ENCODE peak calls at places on chromosomes 5 and 9, in eight cellular contexts. One of them, this sample, is unnamed.

GRCh38 chr5:172550096-172550765 is 90.8 kb upstream of the NEURL1B start:
- DNase-seq in stomach: no peak
- DNase-seq in A549: no peak
- DNase-seq in cardiac muscle cell: no peak
- DNase-seq in dorsolateral prefrontal cortex: peak; percentile 9
- DNase-seq in sigmoid colon: peak; percentile 61
- DNase-seq in PC-9: no peak
- DNase-seq in left ventricle myocardium inferior: no peak
- DNase-seq in this sample: no peak

GRCh38 chr5:9774472-9775079 is 144.4 kb upstream of the TAS2R1 start:
- DNase-seq in cardiac muscle cell: no peak
- DNase-seq in left ventricle myocardium inferior: no peak
- DNase-seq in A549: no peak
- DNase-seq in stomach: no peak
- DNase-seq in PC-9: peak; percentile 28
- DNase-seq in sigmoid colon: no peak
- DNase-seq in dorsolateral prefrontal cortex: no peak
- DNase-seq in this sample: peak; percentile 56

GRCh38 chr9:131667576-131667975 is 72.3 kb downstream of the RAPGEF1 start:
- DNase-seq in left ventricle myocardium inferior: no peak
- DNase-seq in A549: no peak
- DNase-seq in dorsolateral prefrontal cortex: no peak
- DNase-seq in stomach: no peak
- DNase-seq in sigmoid colon: no peak
- DNase-seq in PC-9: no peak
- DNase-seq in cardiac muscle cell: no peak
- DNase-seq in this sample: no peak

GRCh38 chr5:68216737-68217231 is 1.2 kb downstream of the PIK3R1 start:
- DNase-seq in left ventricle myocardium inferior: no peak
- DNase-seq in A549: peak; percentile 31
- DNase-seq in PC-9: no peak
- DNase-seq in dorsolateral prefrontal cortex: no peak
- DNase-seq in stomach: no peak
- DNase-seq in sigmoid colon: no peak
- DNase-seq in cardiac muscle cell: no peak
- DNase-seq in this sample: peak; percentile 32

GRCh38 chr5:123125953-123126352 is 36.9 kb downstream of the PRDM6 start:
- DNase-seq in dorsolateral prefrontal cortex: no peak
- DNase-seq in left ventricle myocardium inferior: no peak
- DNase-seq in PC-9: no peak
- DNase-seq in stomach: no peak
- DNase-seq in cardiac muscle cell: no peak
- DNase-seq in A549: no peak
- DNase-seq in sigmoid colon: no peak
- DNase-seq in this sample: peak; percentile 35

GRCh38 chr5:150488519-150489357 is 19.2 kb upstream of the NDST1 start:
- DNase-seq in left ventricle myocardium inferior: peak; percentile 80
- DNase-seq in stomach: peak; percentile 76
- DNase-seq in A549: no peak
- DNase-seq in PC-9: peak; percentile 43
- DNase-seq in sigmoid colon: peak; percentile 86
- DNase-seq in dorsolateral prefrontal cortex: peak; percentile 61
- DNase-seq in cardiac muscle cell: no peak
- DNase-seq in this sample: no peak

GRCh38 chr5:78638423-78638822 is 10.1 kb downstream of the LHFPL2 start:
- DNase-seq in PC-9: peak; percentile 94
- DNase-seq in cardiac muscle cell: peak; percentile 84
- DNase-seq in stomach: peak; percentile 75
- DNase-seq in A549: peak; percentile 84
- DNase-seq in dorsolateral prefrontal cortex: no peak
- DNase-seq in sigmoid colon: peak; percentile 77
- DNase-seq in left ventricle myocardium inferior: peak; percentile 45
- DNase-seq in this sample: peak; percentile 97

GRCh38 chr5:74634611-74635286 is 5.8 kb downstream of the ENC1 start:
- DNase-seq in cardiac muscle cell: no peak
- DNase-seq in left ventricle myocardium inferior: no peak
- DNase-seq in stomach: no peak
- DNase-seq in A549: no peak
- DNase-seq in sigmoid colon: no peak
- DNase-seq in PC-9: no peak
- DNase-seq in dorsolateral prefrontal cortex: no peak
- DNase-seq in this sample: no peak

GRCh38 chr5:127296321-127296720 is 5.7 kb downstream of the MEGF10 start:
- DNase-seq in cardiac muscle cell: no peak
- DNase-seq in sigmoid colon: no peak
- DNase-seq in dorsolateral prefrontal cortex: no peak
- DNase-seq in left ventricle myocardium inferior: no peak
- DNase-seq in A549: no peak
- DNase-seq in PC-9: no peak
- DNase-seq in stomach: no peak
- DNase-seq in this sample: peak; percentile 79

GRCh38 chr5:37839441-37840035 is 303 bp downstream of the GDNF start:
- DNase-seq in cardiac muscle cell: peak; percentile 77
- DNase-seq in A549: peak; percentile 57
- DNase-seq in dorsolateral prefrontal cortex: no peak
- DNase-seq in left ventricle myocardium inferior: peak; percentile 49
- DNase-seq in PC-9: no peak
- DNase-seq in sigmoid colon: peak; percentile 89
- DNase-seq in stomach: no peak
- DNase-seq in this sample: peak; percentile 62

GRCh38 chr5:173515526-173515925 is 100.9 kb downstream of the BOD1 start:
- DNase-seq in sigmoid colon: no peak
- DNase-seq in left ventricle myocardium inferior: no peak
- DNase-seq in stomach: no peak
- DNase-seq in dorsolateral prefrontal cortex: no peak
- DNase-seq in PC-9: peak; percentile 93
- DNase-seq in cardiac muscle cell: no peak
- DNase-seq in A549: no peak
- DNase-seq in this sample: peak; percentile 60

GRCh38 chr9:21317956-21318923 is 13.1 kb upstream of the IFNA5 start:
- DNase-seq in PC-9: no peak
- DNase-seq in dorsolateral prefrontal cortex: no peak
- DNase-seq in left ventricle myocardium inferior: no peak
- DNase-seq in A549: no peak
- DNase-seq in stomach: peak; percentile 45
- DNase-seq in cardiac muscle cell: peak; percentile 66
- DNase-seq in sigmoid colon: peak; percentile 68
- DNase-seq in this sample: peak; percentile 54

GRCh38 chr9:29001006-29001405 is 1427.7 kb upstream of the C9orf72 start:
- DNase-seq in cardiac muscle cell: no peak
- DNase-seq in PC-9: no peak
- DNase-seq in stomach: no peak
- DNase-seq in A549: no peak
- DNase-seq in dorsolateral prefrontal cortex: no peak
- DNase-seq in sigmoid colon: no peak
- DNase-seq in left ventricle myocardium inferior: no peak
- DNase-seq in this sample: no peak

GRCh38 chr5:43041131-43041668 is 1.1 kb upstream of the ANXA2R start:
- DNase-seq in left ventricle myocardium inferior: peak; percentile 42
- DNase-seq in A549: no peak
- DNase-seq in PC-9: no peak
- DNase-seq in cardiac muscle cell: no peak
- DNase-seq in stomach: no peak
- DNase-seq in sigmoid colon: no peak
- DNase-seq in dorsolateral prefrontal cortex: no peak
- DNase-seq in this sample: no peak

GRCh38 chr5:28499764-28500290 is 1461.4 kb upstream of the CDH9 start:
- DNase-seq in left ventricle myocardium inferior: no peak
- DNase-seq in stomach: no peak
- DNase-seq in PC-9: no peak
- DNase-seq in A549: no peak
- DNase-seq in cardiac muscle cell: no peak
- DNase-seq in sigmoid colon: no peak
- DNase-seq in dorsolateral prefrontal cortex: no peak
- DNase-seq in this sample: peak; percentile 40

GRCh38 chr5:178234753-178235599 is 2.4 kb upstream of the PHYKPL start:
- DNase-seq in sigmoid colon: peak; percentile 79
- DNase-seq in dorsolateral prefrontal cortex: peak; percentile 84
- DNase-seq in cardiac muscle cell: peak; percentile 85
- DNase-seq in stomach: peak; percentile 73
- DNase-seq in PC-9: peak; percentile 37
- DNase-seq in left ventricle myocardium inferior: peak; percentile 82
- DNase-seq in A549: peak; percentile 80
- DNase-seq in this sample: peak; percentile 59

DNA sequence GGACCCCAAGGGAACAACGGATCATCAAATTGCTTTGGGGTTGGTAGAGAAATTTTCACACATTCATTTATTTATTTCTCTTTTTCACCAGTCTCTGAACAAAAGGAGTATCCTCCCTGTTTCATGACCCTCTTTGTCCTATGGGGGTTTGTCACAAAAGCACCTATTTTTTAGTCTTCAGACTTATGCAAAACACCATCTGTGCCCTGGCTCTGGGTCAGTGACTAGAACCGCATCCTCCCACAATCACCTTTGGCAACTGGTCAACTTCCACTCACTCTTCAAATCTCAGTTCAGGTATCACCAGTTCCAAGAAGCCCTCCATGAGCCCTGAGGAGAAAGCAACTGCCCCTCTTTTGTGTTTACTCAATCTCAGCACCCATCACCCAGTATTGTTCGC is 395.7 kb downstream of the CDK5RAP2 start:
- DNase-seq in dorsolateral prefrontal cortex: no peak
- DNase-seq in PC-9: no peak
- DNase-seq in stomach: no peak
- DNase-seq in cardiac muscle cell: no peak
- DNase-seq in sigmoid colon: no peak
- DNase-seq in A549: no peak
- DNase-seq in left ventricle myocardium inferior: no peak
- DNase-seq in this sample: no peak
- H3K4me3 ChIP-seq in dorsolateral prefrontal cortex: no peak overlapping the region
- H3K4me3 ChIP-seq in PC-9: no peak overlapping the region
- H3K4me3 ChIP-seq in stomach: no peak overlapping the region
- H3K4me3 ChIP-seq in cardiac muscle cell: no peak overlapping the region
- H3K4me3 ChIP-seq in sigmoid colon: no peak overlapping the region
- H3K4me3 ChIP-seq in A549: no peak overlapping the region
- H3K4me3 ChIP-seq in left ventricle myocardium inferior: no peak overlapping the region
- H3K4me3 ChIP-seq in this sample: no peak overlapping the region

GRCh38 chr9:34373749-34374148 is 2.9 kb downstream of the MYORG start:
- DNase-seq in sigmoid colon: no peak
- DNase-seq in stomach: no peak
- DNase-seq in A549: no peak
- DNase-seq in left ventricle myocardium inferior: no peak
- DNase-seq in cardiac muscle cell: no peak
- DNase-seq in PC-9: no peak
- DNase-seq in dorsolateral prefrontal cortex: no peak
- DNase-seq in this sample: no peak

GRCh38 chr9:34376596-34377401 is at the start of gene MYORG:
- DNase-seq in A549: peak; percentile 98
- DNase-seq in PC-9: peak; percentile 87
- DNase-seq in dorsolateral prefrontal cortex: peak; percentile 94
- DNase-seq in left ventricle myocardium inferior: peak; percentile 93
- DNase-seq in sigmoid colon: peak; percentile 96
- DNase-seq in stomach: peak; percentile 98
- DNase-seq in cardiac muscle cell: peak; percentile 96
- DNase-seq in this sample: peak; percentile 97

GRCh38 chr9:34374339-34374738 is 2.4 kb downstream of the MYORG start:
- DNase-seq in A549: no peak
- DNase-seq in PC-9: no peak
- DNase-seq in sigmoid colon: no peak
- DNase-seq in cardiac muscle cell: no peak
- DNase-seq in dorsolateral prefrontal cortex: no peak
- DNase-seq in left ventricle myocardium inferior: no peak
- DNase-seq in stomach: no peak
- DNase-seq in this sample: no peak

GRCh38 chr9:34375901-34376595 is 650 bp downstream of the MYORG start:
- DNase-seq in sigmoid colon: peak; percentile 80
- DNase-seq in A549: peak; percentile 74
- DNase-seq in PC-9: peak; percentile 45
- DNase-seq in stomach: peak; percentile 68
- DNase-seq in left ventricle myocardium inferior: peak; percentile 56
- DNase-seq in dorsolateral prefrontal cortex: peak; percentile 45
- DNase-seq in cardiac muscle cell: peak; percentile 44
- DNase-seq in this sample: peak; percentile 46

DNA sequence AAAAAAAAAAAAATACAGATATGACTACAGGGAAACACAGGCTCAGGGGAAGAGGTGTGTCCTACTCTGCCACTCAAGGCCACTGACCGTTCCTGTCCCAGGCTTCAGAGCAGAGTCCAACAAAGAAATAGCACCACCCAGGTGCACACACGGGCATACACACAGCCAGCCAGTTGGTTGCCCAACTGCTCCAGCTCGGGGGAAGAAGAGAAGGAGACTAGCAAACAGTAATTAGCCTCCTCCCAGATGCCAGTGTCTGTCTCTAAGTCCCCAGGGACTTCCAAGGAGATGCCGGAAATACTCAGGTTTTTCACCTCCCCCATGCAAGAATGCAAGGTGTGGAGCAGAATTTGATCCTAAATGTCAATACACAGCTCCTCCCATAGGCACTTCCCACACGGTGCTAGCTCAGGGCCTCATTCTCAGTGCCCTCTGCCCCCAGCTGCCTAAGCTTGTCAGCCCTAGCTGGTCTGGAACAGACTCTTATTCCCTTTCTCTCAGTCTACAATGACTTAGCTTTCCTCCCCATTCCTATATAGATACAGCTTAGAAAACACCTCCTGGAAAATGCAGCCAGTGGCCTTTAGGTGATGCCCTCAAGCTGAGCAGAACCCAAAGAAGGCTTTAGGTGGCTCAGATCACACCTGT is 1.7 kb downstream of the MYORG start:
- DNase-seq in PC-9: peak; percentile 38
- DNase-seq in dorsolateral prefrontal cortex: no peak
- DNase-seq in stomach: peak; percentile 73
- DNase-seq in A549: no peak
- DNase-seq in left ventricle myocardium inferior: no peak
- DNase-seq in cardiac muscle cell: no peak
- DNase-seq in sigmoid colon: no peak
- DNase-seq in this sample: peak; percentile 33
- TF ChIP-seq CTCF in PC-9: no peak
- TF ChIP-seq CTCF in dorsolateral prefrontal cortex: no peak
- TF ChIP-seq CTCF in stomach: no peak
- TF ChIP-seq CTCF in A549: no peak
- TF ChIP-seq CTCF in left ventricle myocardium inferior: no peak
- TF ChIP-seq CTCF in cardiac muscle cell: no peak
- TF ChIP-seq CTCF in sigmoid colon: no peak
- TF ChIP-seq CTCF in this sample: peak; percentile 4

DNA sequence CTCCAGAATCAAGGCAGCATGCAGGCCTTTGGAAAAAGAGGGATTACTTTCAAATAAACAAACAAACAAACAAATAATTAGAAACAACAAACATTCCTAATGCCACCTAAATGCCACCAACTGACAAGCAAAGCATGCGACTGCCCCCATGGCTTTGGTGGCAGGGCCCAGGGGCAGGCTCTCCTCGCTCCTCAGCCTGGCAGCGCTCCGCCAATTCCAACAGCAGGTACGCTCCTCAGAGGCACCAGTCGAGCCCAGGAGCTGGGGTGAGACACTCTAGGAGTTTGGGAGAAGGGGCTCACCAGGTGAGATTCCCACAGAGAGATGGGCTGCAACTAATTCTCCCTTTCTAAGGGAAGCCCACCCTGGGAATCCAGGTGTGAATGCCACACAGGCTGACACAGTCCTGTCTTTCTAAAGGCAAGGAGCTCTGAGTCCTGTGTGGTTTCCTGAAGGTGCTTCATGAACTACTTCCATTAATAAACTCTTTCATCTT is 27.8 kb downstream of the CSF2 start:
- DNase-seq in cardiac muscle cell: no peak
- DNase-seq in stomach: no peak
- DNase-seq in sigmoid colon: no peak
- DNase-seq in A549: no peak
- DNase-seq in PC-9: no peak
- DNase-seq in dorsolateral prefrontal cortex: no peak
- DNase-seq in left ventricle myocardium inferior: no peak
- DNase-seq in this sample: no peak
- H3K4me3 ChIP-seq in cardiac muscle cell: no peak overlapping the region
- H3K4me3 ChIP-seq in stomach: no peak overlapping the region
- H3K4me3 ChIP-seq in sigmoid colon: no peak overlapping the region
- H3K4me3 ChIP-seq in A549: no peak overlapping the region
- H3K4me3 ChIP-seq in PC-9: no peak overlapping the region
- H3K4me3 ChIP-seq in dorsolateral prefrontal cortex: no peak overlapping the region
- H3K4me3 ChIP-seq in left ventricle myocardium inferior: no peak overlapping the region
- H3K4me3 ChIP-seq in this sample: no peak overlapping the region

GRCh38 chr9:16921855-16922254 is 51.4 kb upstream of the BNC2 start:
- DNase-seq in sigmoid colon: no peak
- DNase-seq in left ventricle myocardium inferior: no peak
- DNase-seq in cardiac muscle cell: no peak
- DNase-seq in A549: no peak
- DNase-seq in stomach: no peak
- DNase-seq in PC-9: peak; percentile 77
- DNase-seq in dorsolateral prefrontal cortex: no peak
- DNase-seq in this sample: peak; percentile 34
- TF ChIP-seq CTCF in sigmoid colon: no peak
- TF ChIP-seq CTCF in left ventricle myocardium inferior: no peak
- TF ChIP-seq CTCF in cardiac muscle cell: no peak
- TF ChIP-seq CTCF in A549: peak; percentile 29
- TF ChIP-seq CTCF in stomach: no peak
- TF ChIP-seq CTCF in PC-9: peak; percentile 25
- TF ChIP-seq CTCF in dorsolateral prefrontal cortex: no peak
- TF ChIP-seq CTCF in this sample: no peak

This sample was measured in epithelial cell of esophagus.